ENCODE peak calls at places on chromosomes 5 and 9, in five cellular contexts. One of them, this sample, is unnamed.
A peak's percentile ranks its signal among the peaks of the same experiment; 100 is the strongest.

GRCh38 chr5:175356428-175356827 is 87.6 kb downstream of the DRD1 start:
- DNase-seq in activated naive CD4-positive, alpha-beta T cell treated with anti-CD3 and anti-CD28 coated beads, Interleukin-2, amount 10 ng/mL, durations not matched to agents 7 days and 5 days: no peak
- DNase-seq in iris pigment epithelial cell: no peak
- DNase-seq in CD8-positive, alpha-beta T cell: no peak
- DNase-seq in activated CD4-positive, alpha-beta memory T cell treated with anti-CD3 and anti-CD28 coated beads for 36 hours: no peak
- DNase-seq in this sample: no peak

GRCh38 chr5:175654807-175655206 is 3.1 kb upstream of the HRH2 start:
- DNase-seq in activated naive CD4-positive, alpha-beta T cell treated with anti-CD3 and anti-CD28 coated beads, Interleukin-2, amount 10 ng/mL, durations not matched to agents 7 days and 5 days: peak; percentile 30
- DNase-seq in iris pigment epithelial cell: no peak
- DNase-seq in CD8-positive, alpha-beta T cell: no peak
- DNase-seq in activated CD4-positive, alpha-beta memory T cell treated with anti-CD3 and anti-CD28 coated beads for 36 hours: peak; percentile 39
- DNase-seq in this sample: no peak

GRCh38 chr9:131324736-131325679 is 35.5 kb downstream of the PLPP7 start:
- DNase-seq in activated naive CD4-positive, alpha-beta T cell treated with anti-CD3 and anti-CD28 coated beads, Interleukin-2, amount 10 ng/mL, durations not matched to agents 7 days and 5 days: peak; percentile 8
- DNase-seq in iris pigment epithelial cell: no peak
- DNase-seq in CD8-positive, alpha-beta T cell: no peak
- DNase-seq in activated CD4-positive, alpha-beta memory T cell treated with anti-CD3 and anti-CD28 coated beads for 36 hours: no peak
- DNase-seq in this sample: no peak

GRCh38 chr5:69451941-69452652 is 37.2 kb downstream of the MARVELD2 start:
- DNase-seq in activated naive CD4-positive, alpha-beta T cell treated with anti-CD3 and anti-CD28 coated beads, Interleukin-2, amount 10 ng/mL, durations not matched to agents 7 days and 5 days: no peak
- DNase-seq in iris pigment epithelial cell: no peak
- DNase-seq in CD8-positive, alpha-beta T cell: no peak
- DNase-seq in activated CD4-positive, alpha-beta memory T cell treated with anti-CD3 and anti-CD28 coated beads for 36 hours: no peak
- DNase-seq in this sample: no peak

GRCh38 chr5:32058101-32058500 is 116.0 kb downstream of the GOLPH3 start:
- DNase-seq in activated naive CD4-positive, alpha-beta T cell treated with anti-CD3 and anti-CD28 coated beads, Interleukin-2, amount 10 ng/mL, durations not matched to agents 7 days and 5 days: no peak
- DNase-seq in iris pigment epithelial cell: peak; percentile 46
- DNase-seq in CD8-positive, alpha-beta T cell: no peak
- DNase-seq in activated CD4-positive, alpha-beta memory T cell treated with anti-CD3 and anti-CD28 coated beads for 36 hours: no peak
- DNase-seq in this sample: no peak

GRCh38 chr9:98559568-98559967 is 149.2 kb downstream of the GABBR2 start:
- DNase-seq in activated naive CD4-positive, alpha-beta T cell treated with anti-CD3 and anti-CD28 coated beads, Interleukin-2, amount 10 ng/mL, durations not matched to agents 7 days and 5 days: no peak
- DNase-seq in iris pigment epithelial cell: no peak
- DNase-seq in CD8-positive, alpha-beta T cell: no peak
- DNase-seq in activated CD4-positive, alpha-beta memory T cell treated with anti-CD3 and anti-CD28 coated beads for 36 hours: no peak
- DNase-seq in this sample: no peak

GRCh38 chr9:136963751-136964150 is 11.7 kb downstream of the LCN12 start:
- DNase-seq in activated naive CD4-positive, alpha-beta T cell treated with anti-CD3 and anti-CD28 coated beads, Interleukin-2, amount 10 ng/mL, durations not matched to agents 7 days and 5 days: no peak
- DNase-seq in iris pigment epithelial cell: no peak
- DNase-seq in CD8-positive, alpha-beta T cell: no peak
- DNase-seq in activated CD4-positive, alpha-beta memory T cell treated with anti-CD3 and anti-CD28 coated beads for 36 hours: no peak
- DNase-seq in this sample: no peak

GRCh38 chr5:178373711-178374110 is 141.1 kb upstream of the PHYKPL start:
- DNase-seq in activated naive CD4-positive, alpha-beta T cell treated with anti-CD3 and anti-CD28 coated beads, Interleukin-2, amount 10 ng/mL, durations not matched to agents 7 days and 5 days: no peak
- DNase-seq in iris pigment epithelial cell: no peak
- DNase-seq in CD8-positive, alpha-beta T cell: no peak
- DNase-seq in activated CD4-positive, alpha-beta memory T cell treated with anti-CD3 and anti-CD28 coated beads for 36 hours: no peak
- DNase-seq in this sample: no peak

GRCh38 chr5:115170128-115170923 is 618 bp upstream of the TRIM36 start:
- DNase-seq in activated naive CD4-positive, alpha-beta T cell treated with anti-CD3 and anti-CD28 coated beads, Interleukin-2, amount 10 ng/mL, durations not matched to agents 7 days and 5 days: no peak
- DNase-seq in iris pigment epithelial cell: peak; percentile 25
- DNase-seq in CD8-positive, alpha-beta T cell: no peak
- DNase-seq in activated CD4-positive, alpha-beta memory T cell treated with anti-CD3 and anti-CD28 coated beads for 36 hours: peak; percentile 31
- DNase-seq in this sample: no peak

GRCh38 chr5:98414938-98415337 is 358.5 kb upstream of the RGMB start:
- DNase-seq in activated naive CD4-positive, alpha-beta T cell treated with anti-CD3 and anti-CD28 coated beads, Interleukin-2, amount 10 ng/mL, durations not matched to agents 7 days and 5 days: no peak
- DNase-seq in iris pigment epithelial cell: peak; percentile 98
- DNase-seq in CD8-positive, alpha-beta T cell: no peak
- DNase-seq in activated CD4-positive, alpha-beta memory T cell treated with anti-CD3 and anti-CD28 coated beads for 36 hours: no peak
- DNase-seq in this sample: peak; percentile 95

GRCh38 chr5:14686517-14686916 is 22.0 kb downstream of the OTULIN start:
- DNase-seq in activated naive CD4-positive, alpha-beta T cell treated with anti-CD3 and anti-CD28 coated beads, Interleukin-2, amount 10 ng/mL, durations not matched to agents 7 days and 5 days: no peak
- DNase-seq in iris pigment epithelial cell: no peak
- DNase-seq in CD8-positive, alpha-beta T cell: no peak
- DNase-seq in activated CD4-positive, alpha-beta memory T cell treated with anti-CD3 and anti-CD28 coated beads for 36 hours: no peak
- DNase-seq in this sample: no peak

GRCh38 chr9:131095666-131096489 is 453 bp upstream of the AIF1L start:
- DNase-seq in activated naive CD4-positive, alpha-beta T cell treated with anti-CD3 and anti-CD28 coated beads, Interleukin-2, amount 10 ng/mL, durations not matched to agents 7 days and 5 days: peak; percentile 61
- DNase-seq in iris pigment epithelial cell: peak; percentile 11
- DNase-seq in CD8-positive, alpha-beta T cell: no peak
- DNase-seq in activated CD4-positive, alpha-beta memory T cell treated with anti-CD3 and anti-CD28 coated beads for 36 hours: peak; percentile 40
- DNase-seq in this sample: no peak

GRCh38 chr9:71765693-71766092 is 2.6 kb downstream of the CEMIP2 start:
- DNase-seq in activated naive CD4-positive, alpha-beta T cell treated with anti-CD3 and anti-CD28 coated beads, Interleukin-2, amount 10 ng/mL, durations not matched to agents 7 days and 5 days: no peak
- DNase-seq in iris pigment epithelial cell: peak; percentile 76
- DNase-seq in CD8-positive, alpha-beta T cell: no peak
- DNase-seq in activated CD4-positive, alpha-beta memory T cell treated with anti-CD3 and anti-CD28 coated beads for 36 hours: peak; percentile 54
- DNase-seq in this sample: no peak

GRCh38 chr5:158958048-158958994 is 141.4 kb downstream of the EBF1 start:
- DNase-seq in activated naive CD4-positive, alpha-beta T cell treated with anti-CD3 and anti-CD28 coated beads, Interleukin-2, amount 10 ng/mL, durations not matched to agents 7 days and 5 days: peak; percentile 26
- DNase-seq in iris pigment epithelial cell: no peak
- DNase-seq in CD8-positive, alpha-beta T cell: no peak
- DNase-seq in activated CD4-positive, alpha-beta memory T cell treated with anti-CD3 and anti-CD28 coated beads for 36 hours: peak; percentile 31
- DNase-seq in this sample: no peak

GRCh38 chr5:21802869-21803490 is 1050.2 kb downstream of the CDH12 start:
- DNase-seq in activated naive CD4-positive, alpha-beta T cell treated with anti-CD3 and anti-CD28 coated beads, Interleukin-2, amount 10 ng/mL, durations not matched to agents 7 days and 5 days: no peak
- DNase-seq in iris pigment epithelial cell: peak; percentile 40
- DNase-seq in CD8-positive, alpha-beta T cell: no peak
- DNase-seq in activated CD4-positive, alpha-beta memory T cell treated with anti-CD3 and anti-CD28 coated beads for 36 hours: no peak
- DNase-seq in this sample: no peak

GRCh38 chr5:87404359-87404758 is 8.4 kb downstream of the CCNH start:
- DNase-seq in activated naive CD4-positive, alpha-beta T cell treated with anti-CD3 and anti-CD28 coated beads, Interleukin-2, amount 10 ng/mL, durations not matched to agents 7 days and 5 days: no peak
- DNase-seq in iris pigment epithelial cell: no peak
- DNase-seq in CD8-positive, alpha-beta T cell: no peak
- DNase-seq in activated CD4-positive, alpha-beta memory T cell treated with anti-CD3 and anti-CD28 coated beads for 36 hours: no peak
- DNase-seq in this sample: no peak

GRCh38 chr5:154384480-154385235 is 61.1 kb upstream of the SAP30L start:
- DNase-seq in activated naive CD4-positive, alpha-beta T cell treated with anti-CD3 and anti-CD28 coated beads, Interleukin-2, amount 10 ng/mL, durations not matched to agents 7 days and 5 days: no peak
- DNase-seq in iris pigment epithelial cell: no peak
- DNase-seq in CD8-positive, alpha-beta T cell: no peak
- DNase-seq in activated CD4-positive, alpha-beta memory T cell treated with anti-CD3 and anti-CD28 coated beads for 36 hours: peak; percentile 12
- DNase-seq in this sample: no peak

GRCh38 chr9:6051511-6051950 is 36.1 kb upstream of the RANBP6 start:
- DNase-seq in activated naive CD4-positive, alpha-beta T cell treated with anti-CD3 and anti-CD28 coated beads, Interleukin-2, amount 10 ng/mL, durations not matched to agents 7 days and 5 days: no peak
- DNase-seq in iris pigment epithelial cell: no peak
- DNase-seq in CD8-positive, alpha-beta T cell: no peak
- DNase-seq in activated CD4-positive, alpha-beta memory T cell treated with anti-CD3 and anti-CD28 coated beads for 36 hours: no peak
- DNase-seq in this sample: no peak

GRCh38 chr9:74951725-74952151 is 974 bp downstream of the C9orf40 start:
- DNase-seq in activated naive CD4-positive, alpha-beta T cell treated with anti-CD3 and anti-CD28 coated beads, Interleukin-2, amount 10 ng/mL, durations not matched to agents 7 days and 5 days: peak; percentile 61
- DNase-seq in iris pigment epithelial cell: peak; percentile 28
- DNase-seq in CD8-positive, alpha-beta T cell: peak; percentile 33
- DNase-seq in activated CD4-positive, alpha-beta memory T cell treated with anti-CD3 and anti-CD28 coated beads for 36 hours: peak; percentile 58
- DNase-seq in this sample: peak; percentile 14

GRCh38 chr5:103305829-103306228 is 47.3 kb downstream of the MACIR start:
- DNase-seq in activated naive CD4-positive, alpha-beta T cell treated with anti-CD3 and anti-CD28 coated beads, Interleukin-2, amount 10 ng/mL, durations not matched to agents 7 days and 5 days: no peak
- DNase-seq in iris pigment epithelial cell: peak; percentile 14
- DNase-seq in CD8-positive, alpha-beta T cell: no peak
- DNase-seq in activated CD4-positive, alpha-beta memory T cell treated with anti-CD3 and anti-CD28 coated beads for 36 hours: no peak
- DNase-seq in this sample: peak; percentile 23

GRCh38 chr9:91908293-91908623 is 41.8 kb downstream of the ROR2 start:
- DNase-seq in activated naive CD4-positive, alpha-beta T cell treated with anti-CD3 and anti-CD28 coated beads, Interleukin-2, amount 10 ng/mL, durations not matched to agents 7 days and 5 days: no peak
- DNase-seq in iris pigment epithelial cell: no peak
- DNase-seq in CD8-positive, alpha-beta T cell: no peak
- DNase-seq in activated CD4-positive, alpha-beta memory T cell treated with anti-CD3 and anti-CD28 coated beads for 36 hours: no peak
- DNase-seq in this sample: no peak

GRCh38 chr5:168317096-168317520 is 25.7 kb downstream of the WWC1 start:
- DNase-seq in activated naive CD4-positive, alpha-beta T cell treated with anti-CD3 and anti-CD28 coated beads, Interleukin-2, amount 10 ng/mL, durations not matched to agents 7 days and 5 days: no peak
- DNase-seq in iris pigment epithelial cell: no peak
- DNase-seq in CD8-positive, alpha-beta T cell: no peak
- DNase-seq in activated CD4-positive, alpha-beta memory T cell treated with anti-CD3 and anti-CD28 coated beads for 36 hours: no peak
- DNase-seq in this sample: peak; percentile 9

GRCh38 chr9:36479086-36479485 is 79.0 kb upstream of the RNF38 start:
- DNase-seq in activated naive CD4-positive, alpha-beta T cell treated with anti-CD3 and anti-CD28 coated beads, Interleukin-2, amount 10 ng/mL, durations not matched to agents 7 days and 5 days: no peak
- DNase-seq in iris pigment epithelial cell: no peak
- DNase-seq in CD8-positive, alpha-beta T cell: no peak
- DNase-seq in activated CD4-positive, alpha-beta memory T cell treated with anti-CD3 and anti-CD28 coated beads for 36 hours: no peak
- DNase-seq in this sample: no peak

GRCh38 chr5:168128556-168128955 is 162.9 kb upstream of the WWC1 start:
- DNase-seq in activated naive CD4-positive, alpha-beta T cell treated with anti-CD3 and anti-CD28 coated beads, Interleukin-2, amount 10 ng/mL, durations not matched to agents 7 days and 5 days: no peak
- DNase-seq in iris pigment epithelial cell: no peak
- DNase-seq in CD8-positive, alpha-beta T cell: no peak
- DNase-seq in activated CD4-positive, alpha-beta memory T cell treated with anti-CD3 and anti-CD28 coated beads for 36 hours: no peak
- DNase-seq in this sample: no peak

GRCh38 chr9:137310190-137311052 is 8.3 kb upstream of the NRARP start:
- DNase-seq in activated naive CD4-positive, alpha-beta T cell treated with anti-CD3 and anti-CD28 coated beads, Interleukin-2, amount 10 ng/mL, durations not matched to agents 7 days and 5 days: no peak
- DNase-seq in iris pigment epithelial cell: no peak
- DNase-seq in CD8-positive, alpha-beta T cell: no peak
- DNase-seq in activated CD4-positive, alpha-beta memory T cell treated with anti-CD3 and anti-CD28 coated beads for 36 hours: no peak
- DNase-seq in this sample: no peak

GRCh38 chr5:123549256-123549904 is 37.4 kb downstream of the CSNK1G3 start:
- DNase-seq in activated naive CD4-positive, alpha-beta T cell treated with anti-CD3 and anti-CD28 coated beads, Interleukin-2, amount 10 ng/mL, durations not matched to agents 7 days and 5 days: peak; percentile 66
- DNase-seq in iris pigment epithelial cell: no peak
- DNase-seq in CD8-positive, alpha-beta T cell: peak; percentile 37
- DNase-seq in activated CD4-positive, alpha-beta memory T cell treated with anti-CD3 and anti-CD28 coated beads for 36 hours: peak; percentile 71
- DNase-seq in this sample: no peak

GRCh38 chr9:127541865-127542264 is 70.2 kb upstream of the STXBP1 start:
- DNase-seq in activated naive CD4-positive, alpha-beta T cell treated with anti-CD3 and anti-CD28 coated beads, Interleukin-2, amount 10 ng/mL, durations not matched to agents 7 days and 5 days: no peak
- DNase-seq in iris pigment epithelial cell: no peak
- DNase-seq in CD8-positive, alpha-beta T cell: no peak
- DNase-seq in activated CD4-positive, alpha-beta memory T cell treated with anti-CD3 and anti-CD28 coated beads for 36 hours: no peak
- DNase-seq in this sample: no peak

GRCh38 chr5:168334161-168335094 is 43.0 kb downstream of the WWC1 start:
- DNase-seq in activated naive CD4-positive, alpha-beta T cell treated with anti-CD3 and anti-CD28 coated beads, Interleukin-2, amount 10 ng/mL, durations not matched to agents 7 days and 5 days: no peak
- DNase-seq in iris pigment epithelial cell: peak; percentile 79
- DNase-seq in CD8-positive, alpha-beta T cell: no peak
- DNase-seq in activated CD4-positive, alpha-beta memory T cell treated with anti-CD3 and anti-CD28 coated beads for 36 hours: no peak
- DNase-seq in this sample: peak; percentile 47

GRCh38 chr5:170545313-170545712 is 41.5 kb downstream of the KCNIP1 start:
- DNase-seq in activated naive CD4-positive, alpha-beta T cell treated with anti-CD3 and anti-CD28 coated beads, Interleukin-2, amount 10 ng/mL, durations not matched to agents 7 days and 5 days: no peak
- DNase-seq in iris pigment epithelial cell: no peak
- DNase-seq in CD8-positive, alpha-beta T cell: no peak
- DNase-seq in activated CD4-positive, alpha-beta memory T cell treated with anti-CD3 and anti-CD28 coated beads for 36 hours: no peak
- DNase-seq in this sample: no peak

GRCh38 chr9:19999491-20000057 is 210.7 kb upstream of the SLC24A2 start:
- DNase-seq in activated naive CD4-positive, alpha-beta T cell treated with anti-CD3 and anti-CD28 coated beads, Interleukin-2, amount 10 ng/mL, durations not matched to agents 7 days and 5 days: peak; percentile 46
- DNase-seq in iris pigment epithelial cell: peak; percentile 93
- DNase-seq in CD8-positive, alpha-beta T cell: no peak
- DNase-seq in activated CD4-positive, alpha-beta memory T cell treated with anti-CD3 and anti-CD28 coated beads for 36 hours: peak; percentile 85
- DNase-seq in this sample: peak; percentile 97

GRCh38 chr9:113567361-113568080 is 104.0 kb downstream of the RGS3 start:
- DNase-seq in activated naive CD4-positive, alpha-beta T cell treated with anti-CD3 and anti-CD28 coated beads, Interleukin-2, amount 10 ng/mL, durations not matched to agents 7 days and 5 days: peak; percentile 13
- DNase-seq in iris pigment epithelial cell: no peak
- DNase-seq in CD8-positive, alpha-beta T cell: no peak
- DNase-seq in activated CD4-positive, alpha-beta memory T cell treated with anti-CD3 and anti-CD28 coated beads for 36 hours: no peak
- DNase-seq in this sample: no peak

GRCh38 chr5:75668988-75669760 is 48.1 kb downstream of the POC5 start:
- DNase-seq in activated naive CD4-positive, alpha-beta T cell treated with anti-CD3 and anti-CD28 coated beads, Interleukin-2, amount 10 ng/mL, durations not matched to agents 7 days and 5 days: peak; percentile 56
- DNase-seq in iris pigment epithelial cell: peak; percentile 63
- DNase-seq in CD8-positive, alpha-beta T cell: peak; percentile 24
- DNase-seq in activated CD4-positive, alpha-beta memory T cell treated with anti-CD3 and anti-CD28 coated beads for 36 hours: peak; percentile 87
- DNase-seq in this sample: peak; percentile 40

GRCh38 chr5:62727184-62727583 is 148.6 kb downstream of the LRRC70 start:
- DNase-seq in activated naive CD4-positive, alpha-beta T cell treated with anti-CD3 and anti-CD28 coated beads, Interleukin-2, amount 10 ng/mL, durations not matched to agents 7 days and 5 days: no peak
- DNase-seq in iris pigment epithelial cell: no peak
- DNase-seq in CD8-positive, alpha-beta T cell: no peak
- DNase-seq in activated CD4-positive, alpha-beta memory T cell treated with anti-CD3 and anti-CD28 coated beads for 36 hours: no peak
- DNase-seq in this sample: no peak

GRCh38 chr9:135085830-135086546 is 1.5 kb upstream of the OLFM1 start:
- DNase-seq in activated naive CD4-positive, alpha-beta T cell treated with anti-CD3 and anti-CD28 coated beads, Interleukin-2, amount 10 ng/mL, durations not matched to agents 7 days and 5 days: peak; percentile 55
- DNase-seq in iris pigment epithelial cell: peak; percentile 66
- DNase-seq in CD8-positive, alpha-beta T cell: no peak
- DNase-seq in activated CD4-positive, alpha-beta memory T cell treated with anti-CD3 and anti-CD28 coated beads for 36 hours: peak; percentile 67
- DNase-seq in this sample: peak; percentile 52

GRCh38 chr5:115423541-115423940 is 121.0 kb downstream of the FEM1C start:
- DNase-seq in activated naive CD4-positive, alpha-beta T cell treated with anti-CD3 and anti-CD28 coated beads, Interleukin-2, amount 10 ng/mL, durations not matched to agents 7 days and 5 days: no peak
- DNase-seq in iris pigment epithelial cell: peak; percentile 45
- DNase-seq in CD8-positive, alpha-beta T cell: no peak
- DNase-seq in activated CD4-positive, alpha-beta memory T cell treated with anti-CD3 and anti-CD28 coated beads for 36 hours: no peak
- DNase-seq in this sample: peak; percentile 9

GRCh38 chr9:4604678-4605095 is 57.4 kb upstream of the PLPP6 start:
- DNase-seq in activated naive CD4-positive, alpha-beta T cell treated with anti-CD3 and anti-CD28 coated beads, Interleukin-2, amount 10 ng/mL, durations not matched to agents 7 days and 5 days: peak; percentile 75
- DNase-seq in iris pigment epithelial cell: peak; percentile 52
- DNase-seq in CD8-positive, alpha-beta T cell: peak; percentile 46
- DNase-seq in activated CD4-positive, alpha-beta memory T cell treated with anti-CD3 and anti-CD28 coated beads for 36 hours: peak; percentile 64
- DNase-seq in this sample: peak; percentile 74